ENCODE peak calls at places on chromosomes 12 and 14, in four cellular contexts. One of them, this sample, is unnamed.

GRCh38 chr12:106519587-106519986 is 63.2 kb upstream of the RFX4 start:
- DNase-seq in GM10248: no peak
- DNase-seq in lower leg skin: no peak
- DNase-seq in PC-9: no peak
- DNase-seq in this sample: no peak

GRCh38 chr12:43099691-43100163 is 452.3 kb downstream of the ADAMTS20 start:
- DNase-seq in GM10248: no peak
- DNase-seq in lower leg skin: no peak
- DNase-seq in PC-9: no peak
- DNase-seq in this sample: no peak

GRCh38 chr14:65566820-65567522 is 154.4 kb downstream of the FUT8 start:
- DNase-seq in GM10248: no peak
- DNase-seq in lower leg skin: no peak
- DNase-seq in PC-9: no peak
- DNase-seq in this sample: no peak

GRCh38 chr12:118237908-118238307 is 102.0 kb downstream of the PEBP1 start:
- DNase-seq in GM10248: no peak
- DNase-seq in lower leg skin: no peak
- DNase-seq in PC-9: peak; percentile 95
- DNase-seq in this sample: no peak

GRCh38 chr12:94806617-94807016 is 156.3 kb upstream of the TMCC3 start:
- DNase-seq in GM10248: no peak
- DNase-seq in lower leg skin: no peak
- DNase-seq in PC-9: no peak
- DNase-seq in this sample: no peak

GRCh38 chr12:53937596-53938275 is 895 bp upstream of the HOXC13 start:
- DNase-seq in GM10248: no peak
- DNase-seq in lower leg skin: no peak
- DNase-seq in PC-9: no peak
- DNase-seq in this sample: peak; percentile 17

GRCh38 chr12:127343941-127344340 is 923.0 kb upstream of the TMEM132C start:
- DNase-seq in GM10248: no peak
- DNase-seq in lower leg skin: no peak
- DNase-seq in PC-9: no peak
- DNase-seq in this sample: no peak

GRCh38 chr12:128140551-128140950 is 126.4 kb upstream of the TMEM132C start:
- DNase-seq in GM10248: no peak
- DNase-seq in lower leg skin: no peak
- DNase-seq in PC-9: no peak
- DNase-seq in this sample: no peak

GRCh38 chr14:73458219-73458976 is at the start of gene NUMB:
- DNase-seq in GM10248: peak; percentile 96
- DNase-seq in lower leg skin: peak; percentile 99
- DNase-seq in PC-9: peak; percentile 99
- DNase-seq in this sample: peak; percentile 96

GRCh38 chr12:123131879-123132402 is 18.9 kb downstream of the PITPNM2 start:
- DNase-seq in GM10248: no peak
- DNase-seq in lower leg skin: no peak
- DNase-seq in PC-9: no peak
- DNase-seq in this sample: no peak

GRCh38 chr14:99513183-99513694 is 32.0 kb downstream of the CCNK start:
- DNase-seq in GM10248: no peak
- DNase-seq in lower leg skin: no peak
- DNase-seq in PC-9: no peak
- DNase-seq in this sample: no peak

DNA sequence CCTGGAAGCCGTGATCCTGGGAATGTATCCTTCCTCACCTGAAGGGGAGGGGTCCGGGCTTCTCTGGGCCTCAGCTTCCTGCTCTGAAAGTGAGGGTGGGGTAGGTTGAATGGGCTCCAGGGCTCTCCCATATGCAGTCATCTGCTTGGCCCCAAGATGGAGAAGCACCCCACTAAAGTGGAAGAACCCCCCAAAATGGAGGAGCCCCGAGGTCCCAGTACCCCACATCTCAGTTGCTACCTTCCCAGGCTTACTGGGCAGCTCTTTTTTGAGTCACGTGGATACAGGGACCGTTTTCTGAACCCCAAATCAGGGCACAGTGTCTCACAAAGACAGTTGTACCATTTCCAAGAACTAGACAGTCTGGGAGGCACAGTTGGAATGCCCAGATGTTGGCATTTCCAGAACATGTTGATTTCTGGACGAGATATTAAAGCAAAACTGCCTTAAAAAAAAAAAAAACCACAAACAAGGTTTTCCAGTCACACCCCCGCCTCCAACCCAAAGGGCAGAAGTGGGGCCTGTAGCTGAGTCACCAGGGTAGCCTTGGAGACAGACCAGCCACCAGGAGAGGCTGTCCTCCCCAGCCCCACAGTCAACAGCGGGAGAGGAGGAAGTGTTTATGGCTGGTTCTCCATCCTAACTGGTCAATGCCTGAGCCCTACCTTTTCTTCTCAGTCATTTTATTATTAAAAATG is 12.1 kb downstream of the VASH1 start:
- DNase-seq in GM10248: no peak
- DNase-seq in lower leg skin: peak; percentile 48
- DNase-seq in PC-9: peak; percentile 84
- DNase-seq in this sample: no peak
- TF ChIP-seq CTCF in GM10248: no peak
- TF ChIP-seq CTCF in lower leg skin: no peak
- TF ChIP-seq CTCF in PC-9: no peak
- TF ChIP-seq CTCF in this sample: no peak

DNA sequence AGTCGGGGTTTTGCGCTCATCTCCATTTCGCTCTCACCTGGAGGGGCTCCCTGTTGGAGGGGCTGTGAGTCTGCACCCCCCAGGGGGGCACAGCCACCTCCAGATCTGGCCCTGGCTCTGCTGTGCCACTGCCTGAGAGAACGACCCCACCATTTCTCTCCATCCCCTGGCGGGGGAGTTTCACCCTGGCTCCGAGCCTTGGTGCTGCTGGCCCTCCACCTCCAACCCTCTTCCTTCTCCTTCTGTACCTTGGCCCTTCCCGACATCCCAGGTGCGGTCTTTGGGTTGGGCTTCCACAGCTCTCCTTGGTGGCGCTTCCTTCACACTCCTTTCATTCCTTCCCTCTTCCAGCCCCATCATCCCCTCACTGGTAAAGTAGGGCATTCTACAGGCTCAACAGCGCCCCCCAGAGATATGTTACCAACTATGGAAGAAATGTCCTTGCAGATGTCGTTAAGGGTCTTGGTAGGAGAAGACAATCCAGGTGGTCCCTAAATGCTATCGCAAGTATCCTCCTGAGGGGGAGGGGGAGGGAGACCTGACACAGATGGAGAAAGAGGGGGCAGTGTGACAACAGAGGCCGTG is 16.3 kb downstream of the SERPINA1 start:
- DNase-seq in GM10248: no peak
- DNase-seq in lower leg skin: no peak
- DNase-seq in PC-9: no peak
- DNase-seq in this sample: no peak
- TF ChIP-seq CTCF in GM10248: no peak
- TF ChIP-seq CTCF in lower leg skin: no peak
- TF ChIP-seq CTCF in PC-9: no peak
- TF ChIP-seq CTCF in this sample: no peak

GRCh38 chr14:34250959-34251358 is 211.1 kb downstream of the SPTSSA start:
- DNase-seq in GM10248: no peak
- DNase-seq in lower leg skin: no peak
- DNase-seq in PC-9: no peak
- DNase-seq in this sample: no peak
- TF ChIP-seq CTCF in GM10248: no peak
- TF ChIP-seq CTCF in lower leg skin: no peak
- TF ChIP-seq CTCF in PC-9: no peak
- TF ChIP-seq CTCF in this sample: no peak

GRCh38 chr14:104973215-104974145 is 4.7 kb downstream of the AHNAK2 start:
- DNase-seq in GM10248: no peak
- DNase-seq in lower leg skin: peak; percentile 90
- DNase-seq in PC-9: peak; percentile 97
- DNase-seq in this sample: no peak

GRCh38 chr14:104970231-104971068 is 7.7 kb downstream of the AHNAK2 start:
- DNase-seq in GM10248: no peak
- DNase-seq in lower leg skin: peak; percentile 91
- DNase-seq in PC-9: peak; percentile 71
- DNase-seq in this sample: no peak

GRCh38 chr14:104971447-104972240 is 6.5 kb downstream of the AHNAK2 start:
- DNase-seq in GM10248: no peak
- DNase-seq in lower leg skin: no peak
- DNase-seq in PC-9: no peak
- DNase-seq in this sample: no peak

GRCh38 chr14:104974146-104974541 is 4.0 kb downstream of the AHNAK2 start:
- DNase-seq in GM10248: no peak
- DNase-seq in lower leg skin: no peak
- DNase-seq in PC-9: no peak
- DNase-seq in this sample: no peak

GRCh38 chr14:104972301-104973211 is 5.6 kb downstream of the AHNAK2 start:
- DNase-seq in GM10248: no peak
- DNase-seq in lower leg skin: peak; percentile 85
- DNase-seq in PC-9: peak; percentile 91
- DNase-seq in this sample: no peak
- TF ChIP-seq CTCF in GM10248: no peak
- TF ChIP-seq CTCF in lower leg skin: no peak
- TF ChIP-seq CTCF in PC-9: peak; percentile 33
- TF ChIP-seq CTCF in this sample: no peak

GRCh38 chr12:3002636-3003035 is 43.4 kb downstream of the TEAD4 start:
- DNase-seq in GM10248: no peak
- DNase-seq in lower leg skin: no peak
- DNase-seq in PC-9: no peak
- DNase-seq in this sample: no peak

GRCh38 chr12:3000548-3001275 is 41.5 kb downstream of the TEAD4 start:
- DNase-seq in GM10248: no peak
- DNase-seq in lower leg skin: no peak
- DNase-seq in PC-9: no peak
- DNase-seq in this sample: no peak

GRCh38 chr12:3005736-3006135 is 46.5 kb downstream of the TEAD4 start:
- DNase-seq in GM10248: no peak
- DNase-seq in lower leg skin: no peak
- DNase-seq in PC-9: no peak
- DNase-seq in this sample: no peak

GRCh38 chr12:3003593-3003992 is 44.4 kb downstream of the TEAD4 start:
- DNase-seq in GM10248: no peak
- DNase-seq in lower leg skin: no peak
- DNase-seq in PC-9: no peak
- DNase-seq in this sample: no peak

DNA sequence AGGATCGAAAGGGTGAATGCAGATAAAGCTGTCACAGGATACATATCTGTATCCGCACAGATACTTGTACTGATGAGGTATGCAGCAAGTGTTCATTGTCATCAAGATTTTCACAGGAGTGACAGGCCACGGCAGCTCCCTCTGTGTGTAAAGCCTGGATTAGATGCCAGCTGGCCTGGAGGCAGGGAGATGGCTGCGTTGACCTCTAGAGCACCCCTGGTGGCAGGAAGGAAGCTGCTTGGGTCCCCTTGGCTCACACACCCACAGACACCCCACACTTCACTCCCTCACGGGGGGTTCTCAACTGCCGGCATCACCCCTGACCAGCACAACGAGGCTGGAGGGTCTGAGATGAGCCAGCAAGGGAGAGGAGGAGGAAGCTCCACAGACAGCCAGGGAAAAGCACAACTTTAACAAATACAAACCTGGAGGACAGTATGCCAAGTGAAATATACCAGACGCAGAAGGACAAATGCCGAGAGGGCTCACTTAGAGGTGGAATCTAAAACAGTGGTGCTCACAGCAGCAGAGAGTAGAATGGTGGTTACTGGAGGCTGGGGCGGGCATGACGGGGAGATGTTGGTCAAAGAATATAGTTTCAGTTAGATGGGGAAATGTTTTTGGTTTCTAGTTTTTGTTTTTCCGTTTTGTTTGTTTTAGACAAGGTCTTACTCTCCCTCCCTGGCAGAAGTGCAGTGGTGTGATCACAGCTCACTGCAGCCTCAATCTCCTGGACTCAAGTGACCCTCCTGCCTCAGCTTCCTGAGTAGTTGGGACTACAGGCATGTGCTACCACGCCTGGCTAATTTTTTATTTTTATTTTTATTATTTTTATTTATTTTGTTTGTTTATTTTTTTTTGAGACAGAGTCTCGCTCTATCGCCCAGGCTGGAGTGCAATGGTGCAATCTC is 45.7 kb downstream of the TEAD4 start:
- DNase-seq in GM10248: no peak
- DNase-seq in lower leg skin: no peak
- DNase-seq in PC-9: no peak
- DNase-seq in this sample: no peak
- TF ChIP-seq CTCF in GM10248: peak; percentile 23
- TF ChIP-seq CTCF in lower leg skin: no peak
- TF ChIP-seq CTCF in PC-9: peak; percentile 28
- TF ChIP-seq CTCF in this sample: no peak

GRCh38 chr12:6752931-6753771 is at the start of gene MLF2:
- DNase-seq in GM10248: peak; percentile 99
- DNase-seq in lower leg skin: peak; percentile 99
- DNase-seq in PC-9: peak; percentile 95
- DNase-seq in this sample: peak; percentile 99
- TF ChIP-seq CTCF in GM10248: peak; percentile 96
- TF ChIP-seq CTCF in lower leg skin: peak; percentile 61
- TF ChIP-seq CTCF in PC-9: no peak
- TF ChIP-seq CTCF in this sample: peak; percentile 90

DNA sequence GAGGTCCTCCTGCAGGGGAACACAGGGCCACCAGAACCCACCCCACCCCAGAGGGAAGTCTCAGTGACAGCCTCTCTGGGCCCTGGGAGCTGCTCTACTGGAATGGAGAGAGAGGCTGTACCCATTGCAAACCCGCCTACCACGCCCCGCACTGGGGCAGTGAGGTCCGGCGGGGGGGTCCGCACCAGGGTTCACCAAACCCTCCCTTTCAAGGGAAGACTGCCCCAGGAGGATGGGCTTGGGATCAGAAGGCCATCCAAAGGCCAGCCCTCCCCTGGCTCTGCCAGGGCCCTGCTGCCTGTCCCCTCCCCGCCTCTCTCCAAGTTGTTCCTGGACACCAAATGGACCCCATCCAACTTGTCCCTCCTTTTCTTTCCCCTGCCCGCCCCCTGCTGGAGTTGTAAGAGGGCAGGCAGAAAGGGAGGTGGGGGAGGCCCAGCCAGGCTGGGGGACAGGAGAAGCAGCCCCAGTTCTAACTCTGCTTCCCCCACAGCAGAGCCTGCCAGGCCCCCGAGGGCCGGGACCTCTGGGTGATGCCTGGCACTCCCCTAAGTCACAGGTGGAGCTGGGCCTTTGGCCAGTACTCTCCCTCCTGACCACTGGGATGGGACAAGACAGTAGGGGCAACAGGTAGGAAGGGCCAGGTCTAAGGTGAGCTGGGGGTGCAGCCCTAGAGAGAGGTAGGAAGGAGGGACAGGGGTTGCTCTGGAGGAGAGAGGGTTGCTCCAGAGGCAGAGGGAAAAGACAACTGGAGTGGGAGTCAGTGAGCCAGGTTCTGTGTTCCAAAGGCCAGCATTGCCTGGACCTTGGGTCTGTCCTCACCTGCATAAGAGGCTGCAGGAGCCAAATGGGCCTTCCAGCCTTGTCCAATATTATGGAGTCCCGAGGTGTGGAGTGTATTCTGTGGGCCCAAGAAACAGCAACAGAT is 3.2 kb upstream of the DIO3 start:
- DNase-seq in GM10248: no peak
- DNase-seq in lower leg skin: peak; percentile 40
- DNase-seq in PC-9: no peak
- DNase-seq in this sample: no peak
- TF ChIP-seq CTCF in GM10248: no peak
- TF ChIP-seq CTCF in lower leg skin: no peak
- TF ChIP-seq CTCF in PC-9: peak; percentile 53
- TF ChIP-seq CTCF in this sample: no peak